ENCODE peak calls at places on chromosome 1, in four cellular contexts. V, T, W and K are unnamed samples.

GRCh38 chr1:13699936-13700520 is at the start of gene PRDM2:
- DNase-seq in W (peak; percentile 43), T (no peak), V (peak; percentile 38), K (no peak)

GRCh38 chr1:184648856-184649201 is 105.8 kb downstream of the EDEM3 start:
- DNase-seq in V (no peak), W (no peak), T (no peak), K (no peak)

GRCh38 chr1:6082430-6082971 is 36.8 kb downstream of the KCNAB2 start:
- DNase-seq in W (peak; percentile 65), V (no peak), T (no peak), K (peak; percentile 44)

GRCh38 chr1:8660455-8660854 is 157.0 kb downstream of the RERE start:
- DNase-seq in W (peak; percentile 25), T (no peak), V (no peak), K (no peak)

GRCh38 chr1:44811714-44812151 is 3.4 kb downstream of the BTBD19 start:
- DNase-seq in V (no peak), W (peak; percentile 57), T (no peak), K (no peak)

GRCh38 chr1:213985181-213986019 is 2.4 kb upstream of the PROX1 start:
- DNase-seq in W (no peak), T (no peak), V (no peak), K (no peak)

GRCh38 chr1:12075195-12076114 is 12.4 kb downstream of the TNFRSF8 start:
- DNase-seq in T (no peak), W (peak; percentile 60), V (no peak), K (no peak)

GRCh38 chr1:82269466-82269865 is 468.7 kb downstream of the ADGRL2 start:
- DNase-seq in W (no peak), T (no peak), V (no peak), K (no peak)

GRCh38 chr1:29344336-29344735 is 108.0 kb downstream of the PTPRU start:
- DNase-seq in T (no peak), V (no peak), W (no peak), K (no peak)

GRCh38 chr1:155962599-155963211 is 15.6 kb downstream of the ARHGEF2 start:
- DNase-seq in V (no peak), W (no peak), T (no peak), K (no peak)

GRCh38 chr1:183648042-183648441 is 5.1 kb downstream of the APOBEC4 start:
- DNase-seq in W (no peak), V (no peak), T (no peak), K (no peak)

GRCh38 chr1:26994020-26994745 is 691 bp downstream of the TRNP1 start:
- DNase-seq in V (no peak), W (peak; percentile 53), T (no peak), K (no peak)

GRCh38 chr1:211529453-211529852 is 37.5 kb upstream of the RD3 start:
- DNase-seq in T (no peak), V (no peak), W (no peak), K (no peak)

GRCh38 chr1:25927541-25928265 is 21.5 kb upstream of the STMN1 start:
- DNase-seq in V (no peak), T (no peak), W (no peak), K (no peak)

GRCh38 chr1:111878096-111878495 is 111.4 kb downstream of the KCND3 start:
- DNase-seq in W (no peak), T (no peak), V (no peak), K (no peak)

GRCh38 chr1:192880191-192880590 is 71.4 kb downstream of the RGS2 start:
- DNase-seq in T (no peak), W (no peak), V (no peak), K (no peak)

GRCh38 chr1:96520542-96520941 is 201.0 kb upstream of the PTBP2 start:
- DNase-seq in V (no peak), W (no peak), T (no peak), K (no peak)

GRCh38 chr1:174839211-174839610 is 160.5 kb upstream of the CACYBP start:
- DNase-seq in W (no peak), T (no peak), V (no peak), K (no peak)

GRCh38 chr1:72526926-72527325 is 244.6 kb upstream of the NEGR1 start:
- DNase-seq in T (no peak), W (no peak), V (no peak), K (no peak)

GRCh38 chr1:27166351-27166802 is 11.5 kb upstream of the SLC9A1 start:
- DNase-seq in V (no peak), W (peak; percentile 18), T (no peak), K (no peak)

GRCh38 chr1:19690342-19690741 is 25.7 kb downstream of the HTR6 start:
- DNase-seq in V (no peak), T (no peak), W (no peak), K (no peak)

GRCh38 chr1:230730979-230731378 is 16.2 kb upstream of the CAPN9 start:
- DNase-seq in T (no peak), V (no peak), W (no peak), K (peak; percentile 82)

GRCh38 chr1:20466231-20466630 is 19.8 kb downstream of the CAMK2N1 start:
- DNase-seq in V (no peak), W (no peak), T (no peak), K (no peak)

GRCh38 chr1:181135815-181136737 is 47.6 kb downstream of the IER5 start:
- DNase-seq in T (no peak), W (no peak), V (peak; percentile 67), K (no peak)

GRCh38 chr1:229106526-229107105 is 164.3 kb upstream of the RAB4A start:
- DNase-seq in T (no peak), V (no peak), W (no peak), K (no peak)

GRCh38 chr1:232682248-232682647 is 52.3 kb upstream of the SIPA1L2 start:
- DNase-seq in V (no peak), T (no peak), W (no peak), K (no peak)

GRCh38 chr1:174405219-174405618 is 42.5 kb upstream of the GPR52 start:
- DNase-seq in W (no peak), T (no peak), V (no peak), K (no peak)

GRCh38 chr1:47650205-47650604 is 212.4 kb downstream of the FOXD2 start:
- DNase-seq in W (no peak), V (peak; percentile 87), T (no peak), K (no peak)

GRCh38 chr1:83909687-83910086 is 89.2 kb downstream of the TTLL7 start:
- DNase-seq in V (no peak), T (no peak), W (no peak), K (no peak)

GRCh38 chr1:46062651-46063319 is 69.6 kb downstream of the PIK3R3 start:
- DNase-seq in V (no peak), W (no peak), T (peak; percentile 51), K (no peak)

GRCh38 chr1:30758785-30759380 is 1.3 kb upstream of the LAPTM5 start:
- DNase-seq in V (peak; percentile 25), W (peak; percentile 91), T (peak; percentile 85), K (no peak)

GRCh38 chr1:111489604-111490003 is 13.8 kb downstream of the ADORA3 start:
- DNase-seq in W (no peak), V (no peak), T (no peak), K (no peak)

GRCh38 chr1:237672748-237673147 is 218.0 kb downstream of the ZP4 start:
- DNase-seq in W (no peak), T (no peak), V (peak; percentile 36), K (no peak)

GRCh38 chr1:95216292-95216990 is 17.6 kb upstream of the RWDD3 start:
- DNase-seq in T (no peak), W (no peak), V (no peak), K (no peak)

GRCh38 chr1:85992756-85993155 is 163.8 kb downstream of the COL24A1 start:
- DNase-seq in V (peak; percentile 0), W (no peak), T (no peak), K (no peak)

GRCh38 chr1:67883069-67883468 is 49.8 kb upstream of the GNG12 start:
- DNase-seq in V (peak; percentile 36), T (no peak), W (no peak), K (no peak)

GRCh38 chr1:58447891-58448290 is 98.6 kb downstream of the OMA1 start:
- DNase-seq in W (no peak), V (no peak), T (no peak), K (no peak)

GRCh38 chr1:201713093-201713810 is 115.7 kb upstream of the IPO9 start:
- DNase-seq in V (peak; percentile 96), W (no peak), T (no peak), K (no peak)
- TF ChIP-seq CHD4 in V (no peak), W (no peak), T (no peak), K (no peak)

GRCh38 chr1:205191127-205191577 is 20.4 kb downstream of the DSTYK start:
- DNase-seq in W (no peak), T (no peak), V (no peak), K (peak; percentile 73)

GRCh38 chr1:205192287-205192686 is 19.2 kb downstream of the DSTYK start:
- DNase-seq in V (no peak), T (no peak), W (no peak), K (no peak)

GRCh38 chr1:205189162-205189561 is 22.3 kb downstream of the DSTYK start:
- DNase-seq in V (no peak), W (no peak), T (no peak), K (no peak)

GRCh38 chr1:205188132-205188531 is 23.4 kb downstream of the DSTYK start:
- DNase-seq in W (no peak), V (peak; percentile 17), T (no peak), K (no peak)

DNA sequence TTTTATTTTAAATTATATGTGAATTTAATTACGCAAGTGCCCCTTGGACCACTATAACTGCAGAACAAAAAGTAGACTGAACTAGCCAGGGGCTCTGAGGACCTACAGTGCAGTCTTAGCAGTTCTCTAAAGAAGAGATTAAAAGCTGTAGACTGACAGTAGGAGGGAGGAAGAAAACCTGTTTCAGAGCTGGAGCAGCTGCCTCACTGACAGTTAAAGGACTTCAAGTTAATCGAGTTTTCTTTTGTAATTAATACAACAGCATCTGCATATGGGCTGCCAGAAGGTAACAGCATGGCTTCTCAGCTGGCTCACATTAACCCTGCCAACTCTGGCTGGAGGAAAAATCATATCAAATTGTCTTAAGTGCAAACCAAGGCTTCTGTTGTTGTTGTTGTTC is 19.9 kb downstream of the DSTYK start:
- DNase-seq in T (no peak), V (no peak), W (no peak), K (no peak)
- H3K4me3 ChIP-seq in T (no peak overlapping the region), V (no peak overlapping the region), W (no peak overlapping the region), K (peak overlapping the region; percentile 34)

GRCh38 chr1:55877440-55878232 is 662.5 kb upstream of the USP24 start:
- DNase-seq in T (no peak), W (no peak), V (no peak), K (no peak)

GRCh38 chr1:55876276-55877060 is 661.3 kb upstream of the USP24 start:
- DNase-seq in W (no peak), V (no peak), T (no peak), K (no peak)
- TF ChIP-seq CHD4 in W (no peak), V (no peak), T (no peak), K (no peak)

GRCh38 chr1:185964946-185965345 is 230.8 kb downstream of the HMCN1 start:
- DNase-seq in T (no peak), W (no peak), V (no peak), K (no peak)
- H3K4me3 ChIP-seq in T (no peak overlapping the region), W (no peak overlapping the region), V (no peak overlapping the region), K (no peak overlapping the region)